ENCODE peak calls at places on chromosomes 16 and 17, in ten cellular contexts. L is IMR-90, D is GM23248, M is fibroblast of lung, T is adipocyte, J is GM12878, F is NT2/D1, H is H9, O is neural progenitor cell, V is neuronal stem cell. Y is an unnamed sample.

GRCh38 chr17:31446195-31446967 is 54.9 kb downstream of the RAB11FIP4 start:
- DNase-seq in L (no peak), D (no peak), M (no peak), T (no peak), J (no peak), F (no peak), H (no peak), O (no peak), V (no peak), Y (no peak)

GRCh38 chr17:33551075-33551474 is 258.0 kb upstream of the ASIC2 start:
- DNase-seq in L (no peak), D (no peak), M (no peak), T (no peak), J (no peak), F (no peak), H (no peak), O (no peak), V (no peak), Y (no peak)

GRCh38 chr17:40056379-40057005 is 2.3 kb upstream of the MED24 start:
- DNase-seq in L (no peak), D (no peak), M (no peak), T (no peak), J (no peak), F (no peak), H (no peak), O (no peak), V (no peak), Y (no peak)

GRCh38 chr16:6611535-6611934 is 721.1 kb upstream of the RBFOX1 start:
- DNase-seq in L (no peak), D (no peak), M (no peak), T (no peak), J (no peak), F (peak; percentile 25), H (peak; percentile 52), O (peak; percentile 27), V (no peak), Y (no peak)

GRCh38 chr17:66717680-66718079 is 117.2 kb upstream of the CACNG5 start:
- DNase-seq in L (peak; percentile 12), D (no peak), M (no peak), T (no peak), J (no peak), F (no peak), H (peak; percentile 48), O (no peak), V (no peak), Y (peak; percentile 26)

GRCh38 chr17:1643293-1643998 is 2.1 kb downstream of the SCARF1 start:
- DNase-seq in L (no peak), D (peak; percentile 59), M (no peak), T (peak; percentile 31), J (no peak), F (no peak), H (peak; percentile 96), O (peak; percentile 87), V (peak; percentile 45), Y (no peak)

GRCh38 chr17:76204277-76204676 is 36.0 kb downstream of the RNF157 start:
- DNase-seq in L (peak; percentile 86), D (peak; percentile 79), M (peak; percentile 60), T (peak; percentile 54), J (no peak), F (no peak), H (no peak), O (no peak), V (no peak), Y (peak; percentile 65)

GRCh38 chr17:45021607-45022287 is 29.7 kb downstream of the DCAKD start:
- DNase-seq in L (peak; percentile 47), D (peak; percentile 88), M (peak; percentile 71), T (peak; percentile 89), J (no peak), F (no peak), H (peak; percentile 80), O (peak; percentile 87), V (peak; percentile 65), Y (no peak)

GRCh38 chr17:82298538-82299421 is 18.6 kb downstream of the CD7 start:
- DNase-seq in L (no peak), D (no peak), M (no peak), T (no peak), J (no peak), F (no peak), H (no peak), O (no peak), V (no peak), Y (no peak)

GRCh38 chr17:82299452-82299851 is 18.0 kb downstream of the CD7 start:
- DNase-seq in L (no peak), D (no peak), M (no peak), T (no peak), J (no peak), F (no peak), H (peak; percentile 76), O (no peak), V (no peak), Y (no peak)

GRCh38 chr17:82296511-82297279 is 20.7 kb downstream of the CD7 start:
- DNase-seq in L (no peak), D (no peak), M (peak; percentile 44), T (no peak), J (no peak), F (no peak), H (no peak), O (no peak), V (no peak), Y (no peak)

GRCh38 chr17:82297280-82297803 is 20.1 kb downstream of the CD7 start:
- DNase-seq in L (no peak), D (peak; percentile 73), M (peak; percentile 93), T (peak; percentile 93), J (peak; percentile 50), F (no peak), H (no peak), O (no peak), V (no peak), Y (peak; percentile 80)

DNA sequence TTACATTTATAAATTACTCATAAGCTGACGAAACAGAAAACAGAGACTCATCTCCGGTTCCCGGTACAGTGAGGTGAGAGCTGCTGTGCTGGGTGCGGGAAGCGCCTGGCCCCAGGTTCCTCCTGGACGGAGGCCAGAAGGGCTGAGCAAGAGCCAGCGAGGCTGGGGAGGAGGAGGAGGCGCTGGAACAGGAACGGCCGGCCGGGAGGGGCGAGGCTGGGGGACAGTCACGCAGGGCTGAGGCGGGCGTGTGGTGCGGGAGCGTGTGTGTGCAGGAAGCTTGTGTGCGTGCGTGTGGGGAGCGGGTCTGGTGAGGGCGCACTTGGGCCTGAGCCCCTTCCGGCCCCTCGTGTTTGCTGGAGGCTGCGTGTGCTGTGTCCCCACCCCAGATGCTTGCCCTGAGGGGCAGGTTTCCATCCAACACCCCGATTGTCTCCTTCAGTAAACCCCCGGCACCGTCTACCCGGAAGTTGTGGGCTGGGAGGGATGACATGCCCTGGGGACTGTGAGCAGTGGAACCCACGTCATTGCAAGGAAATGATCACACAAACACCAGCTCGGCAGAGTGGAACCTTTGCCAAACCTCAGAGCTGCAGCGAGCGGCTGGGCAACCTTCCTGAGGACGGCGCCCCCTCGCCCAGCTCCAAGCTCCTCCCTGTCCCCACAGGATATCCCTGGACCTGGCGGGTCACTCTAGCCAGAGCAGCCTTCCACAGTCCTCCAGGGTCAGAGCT is 19.4 kb downstream of the CD7 start:
- DNase-seq in L (peak; percentile 96), D (peak; percentile 97), M (peak; percentile 96), T (peak; percentile 92), J (peak; percentile 80), F (no peak), H (no peak), O (no peak), V (no peak), Y (peak; percentile 90)
- H3K9ac ChIP-seq in L (peak overlapping the region; percentile 74), D (peak overlapping the region; percentile 86), M (peak overlapping the region; percentile 71), T (peak overlapping the region; percentile 85), J (peak overlapping the region; percentile 90), F (no peak overlapping the region), H (no peak overlapping the region), O (no peak overlapping the region), V (peak overlapping the region; percentile 56), Y (peak overlapping the region; percentile 82)

GRCh38 chr16:2911580-2912329 is at the start of gene FLYWCH1:
- DNase-seq in L (peak; percentile 98), D (peak; percentile 100), M (peak; percentile 98), T (peak; percentile 100), J (peak; percentile 88), F (peak; percentile 99), H (peak; percentile 98), O (peak; percentile 100), V (peak; percentile 98), Y (peak; percentile 93)
- H3K9ac ChIP-seq in L (peak within 1 kb of the TSS; percentile 69), D (peak within 1 kb of the TSS; percentile 84), M (peak within 1 kb of the TSS; percentile 83), T (peak within 1 kb of the TSS; percentile 95), J (peak within 1 kb of the TSS; percentile 73), F (peak within 1 kb of the TSS; percentile 66), H (peak within 1 kb of the TSS; percentile 70), O (no peak within 1 kb of the TSS), V (peak within 1 kb of the TSS; percentile 88), Y (peak within 1 kb of the TSS; percentile 91)

GRCh38 chr17:63696381-63696961 is 3.5 kb downstream of the LIMD2 start:
- DNase-seq in L (no peak), D (peak; percentile 60), M (peak; percentile 38), T (peak; percentile 36), J (no peak), F (no peak), H (peak; percentile 91), O (peak; percentile 75), V (peak; percentile 36), Y (no peak)

GRCh38 chr17:63694974-63695773 is 4.8 kb downstream of the LIMD2 start:
- DNase-seq in L (no peak), D (no peak), M (no peak), T (no peak), J (no peak), F (no peak), H (no peak), O (no peak), V (no peak), Y (no peak)

GRCh38 chr17:63695889-63696288 is 4.0 kb downstream of the LIMD2 start:
- DNase-seq in L (no peak), D (no peak), M (no peak), T (no peak), J (no peak), F (no peak), H (no peak), O (no peak), V (no peak), Y (no peak)

GRCh38 chr17:63693411-63694113 is 6.4 kb downstream of the LIMD2 start:
- DNase-seq in L (no peak), D (no peak), M (no peak), T (no peak), J (no peak), F (no peak), H (no peak), O (no peak), V (no peak), Y (no peak)

DNA sequence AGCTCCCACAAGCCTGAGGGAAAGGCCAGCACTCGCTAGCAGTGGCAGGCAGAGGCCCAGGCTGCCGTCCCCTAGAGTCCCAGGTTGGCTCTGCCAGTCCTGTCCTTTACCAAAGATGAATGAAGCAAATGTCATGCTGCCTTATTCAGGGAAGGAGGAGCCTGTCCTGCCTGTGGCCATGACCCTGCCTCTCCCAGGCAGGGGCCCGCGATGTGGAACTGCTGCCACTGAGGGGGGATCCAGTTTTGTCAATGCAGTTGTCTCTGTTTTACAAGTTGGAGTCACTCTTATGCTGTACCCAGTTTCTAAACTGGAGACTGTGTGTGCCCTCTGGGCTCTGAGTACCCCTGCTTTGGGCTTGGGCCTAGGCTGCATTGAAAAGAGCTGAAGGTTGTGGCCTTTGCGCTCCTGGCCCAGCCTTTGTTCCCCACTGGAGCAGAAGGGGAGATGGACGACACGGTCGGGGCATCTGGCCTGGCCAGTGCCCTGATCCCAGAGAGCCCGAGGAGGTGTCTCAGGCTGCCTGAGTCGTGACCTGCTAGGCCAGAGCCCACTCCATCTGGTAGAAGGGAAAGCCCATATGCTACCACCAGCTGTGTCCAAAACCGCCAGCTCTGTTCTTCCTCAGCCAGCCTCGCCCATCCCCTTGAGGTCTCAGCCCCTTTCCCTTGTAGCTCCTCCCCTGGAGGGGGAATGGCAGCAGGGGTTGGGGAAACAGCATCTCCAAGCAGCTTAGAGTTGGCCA is 5.5 kb downstream of the LIMD2 start:
- DNase-seq in L (no peak), D (no peak), M (no peak), T (no peak), J (no peak), F (no peak), H (peak; percentile 71), O (peak; percentile 31), V (no peak), Y (no peak)
- H3K9ac ChIP-seq in L (no peak overlapping the region), D (no peak overlapping the region), M (no peak overlapping the region), T (no peak overlapping the region), J (no peak overlapping the region), F (no peak overlapping the region), H (no peak overlapping the region), O (no peak overlapping the region), V (no peak overlapping the region), Y (no peak overlapping the region)

DNA sequence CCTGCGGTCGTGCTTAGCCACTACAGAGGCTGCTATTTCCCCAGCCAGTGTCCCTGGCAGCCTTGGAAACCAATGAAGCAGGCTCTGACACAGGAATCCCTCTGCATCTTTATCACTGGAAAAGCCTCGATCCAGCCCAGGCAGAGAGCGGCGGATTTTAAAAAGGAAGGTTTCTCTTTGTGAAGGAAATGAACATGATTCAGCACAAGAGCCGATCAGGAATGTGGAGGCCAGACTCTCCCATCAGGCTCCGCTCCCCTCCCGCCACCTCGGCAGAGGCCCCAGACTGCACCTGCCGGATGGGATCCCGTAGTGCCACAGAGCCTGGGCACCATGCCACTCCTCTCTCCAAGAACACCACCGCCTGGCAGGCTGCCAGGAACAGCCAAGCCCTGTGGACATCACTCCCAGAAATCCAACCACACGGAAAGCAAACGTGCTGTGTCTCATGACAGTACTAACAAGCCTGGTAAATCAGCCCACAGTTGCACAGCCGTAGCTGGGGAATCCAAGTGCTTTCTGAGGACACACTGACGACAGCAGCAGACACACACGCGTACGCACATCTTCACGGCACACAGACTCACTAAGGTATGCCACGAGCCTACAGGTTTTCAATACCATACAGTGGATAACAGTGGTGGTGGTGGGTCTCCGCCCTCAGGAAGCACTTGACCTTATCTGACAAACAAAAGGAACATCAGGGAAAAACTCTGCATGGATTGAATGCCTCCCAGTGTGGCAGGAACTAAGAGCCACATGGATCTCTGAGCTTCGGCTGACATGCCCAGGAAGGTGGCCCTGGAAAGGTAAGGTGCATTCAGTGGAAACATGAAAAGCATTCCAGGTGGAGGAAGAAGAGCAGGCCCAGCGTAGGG is 5.4 kb downstream of the LRRC75A start:
- DNase-seq in L (peak; percentile 44), D (peak; percentile 77), M (peak; percentile 59), T (peak; percentile 69), J (no peak), F (no peak), H (peak; percentile 82), O (peak; percentile 56), V (no peak), Y (peak; percentile 67)
- H3K9ac ChIP-seq in L (no peak overlapping the region), D (peak overlapping the region; percentile 44), M (peak overlapping the region; percentile 30), T (peak overlapping the region; percentile 64), J (no peak overlapping the region), F (peak overlapping the region; percentile 47), H (no peak overlapping the region), O (no peak overlapping the region), V (no peak overlapping the region), Y (peak overlapping the region; percentile 41)

Y was measured in astrocyte.